ENCODE peak calls at places on chromosomes 13 and 19, in eight cellular contexts. One of them, this sample, is unnamed. For H3K4me1 and H3K9me3, the result is how much of the 10 kb centered on the place peaks cover.

GRCh38 chr13:114161644-114162532 is 17.2 kb upstream of the CFAP97D2 start:
- DNase-seq in heart right ventricle: peak
- DNase-seq in testis: peak
- DNase-seq in ovary: peak
- DNase-seq in esophagus squamous epithelium: no peak
- DNase-seq in mammary epithelial cell: no peak
- DNase-seq in fibroblast of lung: peak
- DNase-seq in aorta: peak
- DNase-seq in this sample: peak

GRCh38 chr19:1657632-1658445 is 5.4 kb upstream of the TCF3 start:
- DNase-seq in heart right ventricle: no peak
- DNase-seq in testis: no peak
- DNase-seq in ovary: no peak
- DNase-seq in esophagus squamous epithelium: no peak
- DNase-seq in mammary epithelial cell: no peak
- DNase-seq in fibroblast of lung: no peak
- DNase-seq in aorta: no peak
- DNase-seq in this sample: no peak

GRCh38 chr13:25493930-25494707 is 122.3 kb downstream of the ATP8A2 start:
- DNase-seq in heart right ventricle: no peak
- DNase-seq in testis: no peak
- DNase-seq in ovary: no peak
- DNase-seq in esophagus squamous epithelium: no peak
- DNase-seq in mammary epithelial cell: no peak
- DNase-seq in fibroblast of lung: no peak
- DNase-seq in aorta: no peak
- DNase-seq in this sample: no peak

GRCh38 chr13:80469841-80470378 is 129.0 kb upstream of the SPRY2 start:
- DNase-seq in heart right ventricle: peak
- DNase-seq in testis: peak
- DNase-seq in ovary: peak
- DNase-seq in esophagus squamous epithelium: no peak
- DNase-seq in mammary epithelial cell: peak
- DNase-seq in fibroblast of lung: peak
- DNase-seq in aorta: peak
- DNase-seq in this sample: peak

GRCh38 chr13:42876270-42876714 is 94.9 kb downstream of the FAM216B start:
- DNase-seq in heart right ventricle: no peak
- DNase-seq in testis: no peak
- DNase-seq in ovary: no peak
- DNase-seq in esophagus squamous epithelium: no peak
- DNase-seq in mammary epithelial cell: peak
- DNase-seq in fibroblast of lung: no peak
- DNase-seq in aorta: no peak
- DNase-seq in this sample: no peak

GRCh38 chr13:110012102-110012739 is 225.8 kb upstream of the IRS2 start:
- DNase-seq in heart right ventricle: no peak
- DNase-seq in testis: no peak
- DNase-seq in ovary: no peak
- DNase-seq in esophagus squamous epithelium: no peak
- DNase-seq in mammary epithelial cell: peak
- DNase-seq in fibroblast of lung: peak
- DNase-seq in aorta: no peak
- DNase-seq in this sample: no peak

GRCh38 chr13:93620366-93620765 is 393.8 kb downstream of the GPC6 start:
- DNase-seq in heart right ventricle: no peak
- DNase-seq in testis: no peak
- DNase-seq in ovary: no peak
- DNase-seq in esophagus squamous epithelium: no peak
- DNase-seq in mammary epithelial cell: no peak
- DNase-seq in fibroblast of lung: no peak
- DNase-seq in aorta: no peak
- DNase-seq in this sample: no peak

GRCh38 chr19:48419158-48419920 is 25.9 kb downstream of the GRIN2D start:
- DNase-seq in heart right ventricle: no peak
- DNase-seq in testis: peak
- DNase-seq in ovary: peak
- DNase-seq in esophagus squamous epithelium: no peak
- DNase-seq in mammary epithelial cell: no peak
- DNase-seq in fibroblast of lung: peak
- DNase-seq in aorta: peak
- DNase-seq in this sample: peak

GRCh38 chr13:67372868-67373464 is 142.8 kb upstream of the PCDH9 start:
- DNase-seq in heart right ventricle: no peak
- DNase-seq in testis: no peak
- DNase-seq in ovary: no peak
- DNase-seq in esophagus squamous epithelium: no peak
- DNase-seq in mammary epithelial cell: no peak
- DNase-seq in fibroblast of lung: no peak
- DNase-seq in aorta: no peak
- DNase-seq in this sample: no peak

GRCh38 chr19:39778763-39779162 is at the start of gene LEUTX:
- DNase-seq in heart right ventricle: no peak
- DNase-seq in testis: no peak
- DNase-seq in ovary: no peak
- DNase-seq in esophagus squamous epithelium: no peak
- DNase-seq in mammary epithelial cell: no peak
- DNase-seq in fibroblast of lung: no peak
- DNase-seq in aorta: no peak
- DNase-seq in this sample: no peak

GRCh38 chr19:55370305-55370988 is at the start of gene IL11:
- DNase-seq in heart right ventricle: no peak
- DNase-seq in testis: no peak
- DNase-seq in ovary: no peak
- DNase-seq in esophagus squamous epithelium: no peak
- DNase-seq in mammary epithelial cell: no peak
- DNase-seq in fibroblast of lung: no peak
- DNase-seq in aorta: no peak
- DNase-seq in this sample: peak

GRCh38 chr19:23075031-23075733 is 41.6 kb upstream of the ZNF730 start:
- DNase-seq in heart right ventricle: peak
- DNase-seq in testis: peak
- DNase-seq in ovary: peak
- DNase-seq in esophagus squamous epithelium: no peak
- DNase-seq in mammary epithelial cell: peak
- DNase-seq in fibroblast of lung: peak
- DNase-seq in aorta: peak
- DNase-seq in this sample: peak

GRCh38 chr19:15829786-15830185 is 14.3 kb upstream of the OR10H1 start:
- DNase-seq in heart right ventricle: no peak
- DNase-seq in testis: no peak
- DNase-seq in ovary: no peak
- DNase-seq in esophagus squamous epithelium: no peak
- DNase-seq in mammary epithelial cell: no peak
- DNase-seq in fibroblast of lung: no peak
- DNase-seq in aorta: no peak
- DNase-seq in this sample: no peak
- H3K27ac ChIP-seq in heart right ventricle: no peak
- H3K27ac ChIP-seq in testis: no peak
- H3K27ac ChIP-seq in ovary: no peak
- H3K27ac ChIP-seq in esophagus squamous epithelium: no peak
- H3K27ac ChIP-seq in mammary epithelial cell: peak
- H3K27ac ChIP-seq in fibroblast of lung: no peak
- H3K27ac ChIP-seq in aorta: no peak
- H3K27ac ChIP-seq in this sample: no peak

DNA sequence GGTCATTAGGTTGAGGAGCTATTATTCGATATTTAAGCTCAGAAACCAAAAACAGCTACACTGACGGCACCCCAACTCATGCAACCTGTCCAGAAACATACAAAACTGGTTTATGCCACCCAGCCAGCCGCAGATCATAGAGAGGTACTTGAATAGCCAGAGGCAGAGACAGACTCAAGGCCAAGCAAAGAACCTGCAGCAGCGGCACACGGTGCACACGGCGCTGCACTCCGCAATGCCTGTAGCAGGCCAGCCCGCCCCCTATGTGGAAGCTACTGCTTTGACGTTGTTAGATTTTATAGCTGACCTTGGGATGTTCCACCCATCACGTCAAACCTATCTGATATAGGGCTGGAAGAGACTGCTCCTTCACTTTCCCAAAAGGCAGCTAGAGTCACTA is 11.9 kb upstream of the DHRS12 start:
- DNase-seq in heart right ventricle: no peak
- DNase-seq in testis: peak
- DNase-seq in ovary: no peak
- DNase-seq in esophagus squamous epithelium: no peak
- DNase-seq in mammary epithelial cell: no peak
- DNase-seq in fibroblast of lung: no peak
- DNase-seq in aorta: no peak
- DNase-seq in this sample: no peak
- H3K4me1 ChIP-seq in heart right ventricle: under half
- H3K4me1 ChIP-seq in testis: under half
- H3K4me1 ChIP-seq in ovary: under half
- H3K4me1 ChIP-seq in esophagus squamous epithelium: under half
- H3K4me1 ChIP-seq in mammary epithelial cell: under half
- H3K4me1 ChIP-seq in fibroblast of lung: under half
- H3K4me1 ChIP-seq in aorta: under half
- H3K4me1 ChIP-seq in this sample: under half

GRCh38 chr19:51668167-51668566 is 21.5 kb upstream of the SIGLEC14 start:
- DNase-seq in heart right ventricle: no peak
- DNase-seq in testis: no peak
- DNase-seq in ovary: no peak
- DNase-seq in esophagus squamous epithelium: no peak
- DNase-seq in mammary epithelial cell: no peak
- DNase-seq in fibroblast of lung: no peak
- DNase-seq in aorta: no peak
- DNase-seq in this sample: no peak
- H3K9me3 ChIP-seq in heart right ventricle: under half
- H3K9me3 ChIP-seq in testis: under half
- H3K9me3 ChIP-seq in ovary: under half
- H3K9me3 ChIP-seq in esophagus squamous epithelium: under half
- H3K9me3 ChIP-seq in mammary epithelial cell: under half
- H3K9me3 ChIP-seq in fibroblast of lung: under half
- H3K9me3 ChIP-seq in aorta: under half
- H3K9me3 ChIP-seq in this sample: under half

GRCh38 chr13:78657699-78658629 is 991 bp downstream of the OBI1 start:
- DNase-seq in heart right ventricle: no peak
- DNase-seq in testis: no peak
- DNase-seq in ovary: no peak
- DNase-seq in esophagus squamous epithelium: no peak
- DNase-seq in mammary epithelial cell: peak
- DNase-seq in fibroblast of lung: peak
- DNase-seq in aorta: no peak
- DNase-seq in this sample: no peak
- H3K27ac ChIP-seq in heart right ventricle: peak
- H3K27ac ChIP-seq in testis: peak
- H3K27ac ChIP-seq in ovary: no peak
- H3K27ac ChIP-seq in esophagus squamous epithelium: peak
- H3K27ac ChIP-seq in mammary epithelial cell: peak
- H3K27ac ChIP-seq in fibroblast of lung: peak
- H3K27ac ChIP-seq in aorta: no peak
- H3K27ac ChIP-seq in this sample: no peak

GRCh38 chr19:46269085-46269484 is 27.8 kb upstream of the HIF3A start:
- DNase-seq in heart right ventricle: no peak
- DNase-seq in testis: no peak
- DNase-seq in ovary: no peak
- DNase-seq in esophagus squamous epithelium: no peak
- DNase-seq in mammary epithelial cell: no peak
- DNase-seq in fibroblast of lung: no peak
- DNase-seq in aorta: no peak
- DNase-seq in this sample: no peak

GRCh38 chr19:46270521-46271256 is 26.2 kb upstream of the HIF3A start:
- DNase-seq in heart right ventricle: no peak
- DNase-seq in testis: no peak
- DNase-seq in ovary: no peak
- DNase-seq in esophagus squamous epithelium: no peak
- DNase-seq in mammary epithelial cell: no peak
- DNase-seq in fibroblast of lung: no peak
- DNase-seq in aorta: no peak
- DNase-seq in this sample: no peak

DNA sequence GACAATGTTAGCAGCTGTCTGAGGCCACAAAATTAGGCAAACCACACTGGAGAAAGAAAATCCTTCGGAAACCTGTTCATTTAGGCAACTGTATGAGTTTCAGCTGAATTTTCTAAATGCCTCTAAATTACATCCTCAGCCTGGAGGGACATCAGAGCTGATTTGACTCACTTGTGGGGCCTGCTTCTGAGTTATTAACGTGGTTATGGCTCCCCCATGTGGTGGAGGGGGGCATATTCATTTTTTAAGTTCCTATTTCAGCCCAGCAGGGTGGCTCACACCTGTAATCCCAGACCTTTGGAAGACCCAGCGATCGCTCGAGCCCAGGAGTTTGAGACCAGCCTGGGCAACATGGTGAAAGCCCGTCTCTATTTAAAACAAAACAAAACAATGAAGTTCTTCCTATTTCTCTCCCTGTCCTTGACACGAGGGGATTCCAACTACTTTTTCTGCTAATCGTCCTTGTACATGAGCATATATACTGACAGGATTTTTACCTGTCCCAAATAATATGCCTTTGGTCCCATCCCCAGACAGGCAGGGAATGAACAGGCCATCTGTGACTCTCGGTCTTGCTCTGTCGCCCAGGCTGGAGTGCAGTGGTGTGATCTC is 31.5 kb upstream of the HIF3A start:
- DNase-seq in heart right ventricle: peak
- DNase-seq in testis: peak
- DNase-seq in ovary: peak
- DNase-seq in esophagus squamous epithelium: no peak
- DNase-seq in mammary epithelial cell: peak
- DNase-seq in fibroblast of lung: peak
- DNase-seq in aorta: no peak
- DNase-seq in this sample: no peak
- H3K4me1 ChIP-seq in heart right ventricle: under half
- H3K4me1 ChIP-seq in testis: under half
- H3K4me1 ChIP-seq in ovary: under half
- H3K4me1 ChIP-seq in esophagus squamous epithelium: under half
- H3K4me1 ChIP-seq in mammary epithelial cell: under half
- H3K4me1 ChIP-seq in fibroblast of lung: under half
- H3K4me1 ChIP-seq in aorta: under half
- H3K4me1 ChIP-seq in this sample: under half

DNA sequence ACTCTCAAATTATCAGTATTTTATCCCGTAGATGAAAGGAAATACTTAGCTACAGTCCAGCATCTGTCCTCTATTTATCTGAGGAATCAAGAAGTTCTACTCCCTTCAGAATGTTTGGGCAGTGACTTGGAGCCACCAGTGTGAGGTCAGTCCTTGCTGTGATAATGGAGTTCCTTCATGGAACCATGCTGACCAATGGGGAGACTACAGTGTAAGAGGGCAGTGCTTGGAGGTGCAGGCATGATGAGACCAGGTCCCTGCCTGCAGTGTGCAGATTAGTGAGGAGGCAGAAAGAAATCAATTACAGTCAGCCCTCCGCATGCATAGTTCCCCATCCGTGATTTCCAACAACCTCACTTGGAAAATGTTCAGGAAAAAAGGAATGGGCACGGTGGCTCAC is at the start of gene C19orf18:
- DNase-seq in heart right ventricle: no peak
- DNase-seq in testis: no peak
- DNase-seq in ovary: no peak
- DNase-seq in esophagus squamous epithelium: no peak
- DNase-seq in mammary epithelial cell: no peak
- DNase-seq in fibroblast of lung: no peak
- DNase-seq in aorta: no peak
- DNase-seq in this sample: no peak
- H3K9me3 ChIP-seq in heart right ventricle: half or more
- H3K9me3 ChIP-seq in testis: under half
- H3K9me3 ChIP-seq in ovary: half or more
- H3K9me3 ChIP-seq in esophagus squamous epithelium: half or more
- H3K9me3 ChIP-seq in mammary epithelial cell: half or more
- H3K9me3 ChIP-seq in fibroblast of lung: under half
- H3K9me3 ChIP-seq in aorta: under half
- H3K9me3 ChIP-seq in this sample: under half

GRCh38 chr13:48188640-48189039 is 44.4 kb upstream of the ITM2B start:
- DNase-seq in heart right ventricle: no peak
- DNase-seq in testis: no peak
- DNase-seq in ovary: no peak
- DNase-seq in esophagus squamous epithelium: no peak
- DNase-seq in mammary epithelial cell: no peak
- DNase-seq in fibroblast of lung: no peak
- DNase-seq in aorta: no peak
- DNase-seq in this sample: no peak
- H3K27ac ChIP-seq in heart right ventricle: no peak
- H3K27ac ChIP-seq in testis: no peak
- H3K27ac ChIP-seq in ovary: no peak
- H3K27ac ChIP-seq in esophagus squamous epithelium: no peak
- H3K27ac ChIP-seq in mammary epithelial cell: no peak
- H3K27ac ChIP-seq in fibroblast of lung: no peak
- H3K27ac ChIP-seq in aorta: no peak
- H3K27ac ChIP-seq in this sample: no peak

This sample was measured in right cardiac atrium.